ENCODE peak calls at places on chromosomes 16 and 17, in nine cellular contexts. P is heart left ventricle, S is neural progenitor cell, Z is BE2C, Y is brain microvascular endothelial cell, V is H1, L is left ventricle myocardium inferior, E is uterus, O is endothelial cell of umbilical vein. A is an unnamed sample.

GRCh38 chr16:8751481-8752311 is 45.7 kb downstream of the TMEM186 start:
- DNase-seq in P (no peak), S (no peak), Z (no peak), Y (peak; percentile 57), V (peak; percentile 15), L (no peak), E (no peak), O (peak; percentile 13), A (peak; percentile 53)

GRCh38 chr16:13012591-13012990 is 111.2 kb downstream of the SHISA9 start:
- DNase-seq in P (no peak), S (peak; percentile 25), Z (no peak), Y (no peak), V (no peak), L (no peak), E (no peak), O (no peak), A (no peak)

GRCh38 chr17:75096082-75096625 is 8.4 kb downstream of the SLC16A5 start:
- DNase-seq in P (peak; percentile 73), S (no peak), Z (no peak), Y (peak; percentile 41), V (no peak), L (peak; percentile 75), E (no peak), O (peak; percentile 88), A (peak; percentile 50)

GRCh38 chr16:71709231-71709781 is 15.2 kb downstream of the PHLPP2 start:
- DNase-seq in P (no peak), S (no peak), Z (no peak), Y (no peak), V (no peak), L (no peak), E (no peak), O (peak; percentile 50), A (peak; percentile 15)

GRCh38 chr17:6523330-6523729 is 33.0 kb downstream of the PITPNM3 start:
- DNase-seq in P (no peak), S (no peak), Z (no peak), Y (no peak), V (peak; percentile 39), L (no peak), E (no peak), O (no peak), A (no peak)

GRCh38 chr17:43410557-43411368 is 12.0 kb downstream of the ARL4D start:
- DNase-seq in P (no peak), S (no peak), Z (no peak), Y (no peak), V (no peak), L (no peak), E (peak; percentile 71), O (no peak), A (no peak)

GRCh38 chr16:57889960-57890751 is 80.8 kb downstream of the CNGB1 start:
- DNase-seq in P (no peak), S (no peak), Z (no peak), Y (no peak), V (no peak), L (no peak), E (no peak), O (no peak), A (no peak)

GRCh38 chr16:55496509-55497145 is 12.2 kb upstream of the LPCAT2 start:
- DNase-seq in P (no peak), S (no peak), Z (no peak), Y (no peak), V (no peak), L (no peak), E (no peak), O (no peak), A (no peak)

GRCh38 chr17:79395046-79395445 is 215.8 kb downstream of the RBFOX3 start:
- DNase-seq in P (no peak), S (no peak), Z (no peak), Y (no peak), V (no peak), L (no peak), E (no peak), O (no peak), A (no peak)

GRCh38 chr16:88999457-89000206 is 22.6 kb upstream of the CBFA2T3 start:
- DNase-seq in P (no peak), S (no peak), Z (no peak), Y (no peak), V (no peak), L (no peak), E (no peak), O (no peak), A (no peak)

GRCh38 chr16:19294156-19294649 is 8.7 kb downstream of the CLEC19A start:
- DNase-seq in P (peak; percentile 56), S (no peak), Z (no peak), Y (no peak), V (no peak), L (peak; percentile 46), E (peak; percentile 14), O (no peak), A (no peak)

GRCh38 chr17:79461041-79461440 is 149.8 kb downstream of the RBFOX3 start:
- DNase-seq in P (no peak), S (no peak), Z (no peak), Y (peak; percentile 31), V (no peak), L (no peak), E (no peak), O (no peak), A (no peak)

GRCh38 chr16:4450921-4451619 is 23.4 kb downstream of the NMRAL1 start:
- DNase-seq in P (no peak), S (peak; percentile 16), Z (no peak), Y (no peak), V (no peak), L (no peak), E (no peak), O (no peak), A (no peak)

GRCh38 chr16:4454618-4455017 is 19.8 kb downstream of the NMRAL1 start:
- DNase-seq in P (no peak), S (peak; percentile 43), Z (no peak), Y (no peak), V (no peak), L (no peak), E (no peak), O (no peak), A (no peak)

GRCh38 chr16:4450430-4450829 is 24.0 kb downstream of the NMRAL1 start:
- DNase-seq in P (no peak), S (no peak), Z (no peak), Y (no peak), V (no peak), L (no peak), E (no peak), O (no peak), A (no peak)

GRCh38 chr16:4455081-4455480 is 19.3 kb downstream of the NMRAL1 start:
- DNase-seq in P (no peak), S (no peak), Z (no peak), Y (no peak), V (no peak), L (no peak), E (no peak), O (no peak), A (no peak)

GRCh38 chr16:4452674-4453073 is 21.8 kb downstream of the NMRAL1 start:
- DNase-seq in P (no peak), S (no peak), Z (no peak), Y (no peak), V (no peak), L (no peak), E (no peak), O (no peak), A (no peak)
- H3K4me3 ChIP-seq in P (no peak overlapping the region), S (no peak overlapping the region), Z (no peak overlapping the region), Y (no peak overlapping the region), V (no peak overlapping the region), L (no peak overlapping the region), E (no peak overlapping the region), O (no peak overlapping the region), A (no peak overlapping the region)

DNA sequence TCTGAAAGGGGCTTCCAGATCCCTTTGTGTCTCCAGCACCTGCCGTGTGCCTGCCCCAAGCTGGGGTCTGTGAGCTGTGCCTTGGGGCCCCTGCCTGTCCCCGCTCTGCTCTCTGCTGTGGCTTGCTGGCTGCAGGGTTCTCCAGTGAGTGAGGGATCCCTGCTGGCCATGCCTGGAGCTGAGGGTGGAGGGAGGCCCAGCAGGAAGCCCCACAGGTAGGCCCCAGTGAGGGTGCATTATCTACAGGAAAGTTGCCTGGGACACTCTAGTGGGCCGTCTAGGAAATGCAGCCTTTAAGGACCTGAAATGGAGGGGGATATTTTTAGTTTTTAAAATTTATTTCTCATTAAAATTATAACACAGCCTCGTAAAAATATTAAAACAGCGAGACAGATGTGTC is 50.9 kb downstream of the JPH3 start:
- DNase-seq in P (no peak), S (no peak), Z (no peak), Y (no peak), V (no peak), L (no peak), E (no peak), O (no peak), A (no peak)
- TF ChIP-seq CTCF in P (no peak), S (peak; percentile 47), Z (peak; percentile 54), Y (peak; percentile 64), V (peak; percentile 14), L (peak; percentile 14), E (no peak), O (peak; percentile 27), A (peak; percentile 62)

DNA sequence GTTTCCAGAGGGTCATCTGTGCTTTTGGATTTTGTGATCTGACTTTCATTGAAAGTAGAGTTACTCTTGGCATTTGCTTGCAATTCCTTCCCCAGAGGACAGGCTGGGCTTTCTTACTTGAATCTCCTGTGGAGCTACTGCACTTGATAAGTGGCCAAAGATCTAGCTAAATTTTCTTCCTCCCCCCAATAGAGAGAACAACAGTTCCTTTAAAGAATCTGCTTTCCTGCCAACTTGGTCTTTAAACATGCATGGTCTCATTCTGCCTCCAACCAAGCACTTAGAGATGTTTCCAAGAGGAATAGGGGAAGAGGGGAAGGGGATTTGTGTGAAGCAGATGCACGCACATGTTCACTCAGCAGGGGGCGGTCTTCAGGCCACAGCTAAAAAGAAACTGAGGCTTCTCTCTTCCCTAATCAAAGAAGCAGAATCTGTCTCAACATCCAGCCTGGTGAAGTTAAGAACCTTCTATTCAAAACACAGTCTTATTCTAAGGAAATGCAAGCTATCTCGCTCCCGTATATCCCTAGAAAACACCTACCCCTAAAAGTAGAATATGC is 229.6 kb downstream of the ZFHX3 start:
- DNase-seq in P (no peak), S (peak; percentile 49), Z (no peak), Y (no peak), V (peak; percentile 5), L (no peak), E (no peak), O (no peak), A (peak; percentile 42)
- H3K4me3 ChIP-seq in P (no peak overlapping the region), S (no peak overlapping the region), Z (no peak overlapping the region), Y (no peak overlapping the region), V (no peak overlapping the region), L (no peak overlapping the region), E (no peak overlapping the region), O (no peak overlapping the region), A (no peak overlapping the region)

DNA sequence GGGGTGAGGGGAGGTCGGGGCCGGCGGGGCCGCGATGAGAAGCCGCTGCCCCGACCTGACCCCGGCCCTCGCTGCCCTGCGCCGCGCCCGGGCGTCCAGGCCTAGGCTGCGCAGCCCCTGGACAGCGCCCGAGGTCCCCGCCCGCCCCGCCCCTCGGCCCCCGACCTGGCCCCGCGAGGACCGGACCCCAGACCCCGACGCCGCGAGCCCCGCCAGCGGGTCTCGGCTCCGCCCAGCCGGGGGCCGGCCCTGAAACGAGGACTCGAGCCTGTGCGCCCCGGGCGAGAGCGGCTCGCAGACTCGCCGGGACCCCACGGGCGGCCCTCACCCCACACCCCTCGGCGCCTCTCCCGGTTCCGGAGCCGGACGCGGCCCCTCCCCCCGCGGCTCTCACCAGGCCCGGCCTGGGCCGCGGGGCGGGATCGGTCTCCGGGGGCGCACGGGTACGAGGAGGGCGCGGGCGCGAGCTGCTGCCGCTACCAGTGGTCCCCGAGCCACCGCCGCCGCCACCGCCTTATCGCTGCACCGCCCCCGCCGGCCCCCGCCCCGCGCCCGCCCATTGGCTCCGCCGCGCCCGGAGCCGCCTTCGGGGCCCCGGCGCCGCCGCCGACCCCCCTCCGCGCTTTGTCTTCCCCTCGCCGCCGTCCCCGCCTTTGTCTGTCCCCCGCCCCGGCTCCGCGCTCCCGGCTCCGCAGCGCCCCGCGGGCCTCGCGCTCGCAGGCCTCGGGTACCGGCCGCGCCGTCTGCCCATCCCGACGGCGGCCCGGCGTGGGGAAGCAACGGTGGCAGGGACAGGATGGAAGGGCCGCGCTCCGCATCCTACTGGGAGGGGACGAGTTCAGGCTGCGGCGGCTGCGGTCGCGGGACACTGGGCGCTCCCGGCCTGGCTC is at the start of gene LIMD2:
- DNase-seq in P (peak; percentile 76), S (peak; percentile 90), Z (peak; percentile 86), Y (no peak), V (no peak), L (peak; percentile 66), E (peak; percentile 42), O (peak; percentile 54), A (peak; percentile 32)
- TF ChIP-seq CTCF in P (no peak), S (no peak), Z (no peak), Y (no peak), V (no peak), L (no peak), E (no peak), O (no peak), A (no peak)